ENCODE peak calls at places on chromosomes 16 and 17, in six cellular contexts. S is K562, R is A549, Y is endothelial cell of umbilical vein, U is GM12878, J is HepG2. C is an unnamed sample.

GRCh38 chr17:48719642-48720262 is 2.6 kb downstream of the PRAC1 start:
- DNase-seq in S (no peak), R (no peak), Y (no peak), U (no peak), J (no peak), C (no peak)

GRCh38 chr17:78132086-78132676 is 1.6 kb downstream of the TMC8 start:
- DNase-seq in S (peak; percentile 29), R (no peak), Y (no peak), U (no peak), J (no peak), C (no peak)

GRCh38 chr17:79862771-79863440 is 23.7 kb upstream of the CBX4 start:
- DNase-seq in S (no peak), R (no peak), Y (no peak), U (no peak), J (no peak), C (no peak)

GRCh38 chr16:57191056-57191536 is 5.0 kb downstream of the RSPRY1 start:
- DNase-seq in S (no peak), R (peak; percentile 10), Y (peak; percentile 30), U (no peak), J (no peak), C (no peak)

GRCh38 chr17:36939059-36939943 is 2.0 kb downstream of the LHX1 start:
- DNase-seq in S (no peak), R (no peak), Y (no peak), U (no peak), J (no peak), C (peak; percentile 25)

GRCh38 chr17:30970757-30971567 is at the start of gene RNF135:
- DNase-seq in S (no peak), R (peak; percentile 95), Y (peak; percentile 84), U (no peak), J (no peak), C (peak; percentile 90)

GRCh38 chr16:29126057-29126494 is 141.2 kb downstream of the LAT start:
- DNase-seq in S (no peak), R (no peak), Y (no peak), U (no peak), J (no peak), C (peak; percentile 9)

GRCh38 chr16:63776034-63776433 is 1345.8 kb downstream of the CDH11 start:
- DNase-seq in S (no peak), R (no peak), Y (no peak), U (no peak), J (no peak), C (no peak)

GRCh38 chr17:76558210-76559095 is 18.6 kb downstream of the PRCD start:
- DNase-seq in S (no peak), R (no peak), Y (peak; percentile 48), U (no peak), J (no peak), C (peak; percentile 56)

GRCh38 chr17:50063516-50064252 is 7.8 kb downstream of the ITGA3 start:
- DNase-seq in S (no peak), R (no peak), Y (no peak), U (no peak), J (no peak), C (no peak)

GRCh38 chr17:49020609-49021008 is 23.4 kb downstream of the IGF2BP1 start:
- DNase-seq in S (no peak), R (no peak), Y (no peak), U (no peak), J (no peak), C (no peak)

GRCh38 chr16:62135903-62136302 is 99.7 kb upstream of the CDH8 start:
- DNase-seq in S (no peak), R (no peak), Y (no peak), U (no peak), J (no peak), C (no peak)

GRCh38 chr16:16041196-16041892 is 91.9 kb downstream of the ABCC1 start:
- DNase-seq in S (no peak), R (no peak), Y (peak; percentile 14), U (no peak), J (no peak), C (no peak)

GRCh38 chr16:77408607-77409006 is 26.2 kb downstream of the ADAMTS18 start:
- DNase-seq in S (no peak), R (no peak), Y (no peak), U (peak; percentile 8), J (no peak), C (peak; percentile 84)

GRCh38 chr17:33112763-33113162 is 121.1 kb downstream of the SPACA3 start:
- DNase-seq in S (no peak), R (peak; percentile 87), Y (no peak), U (no peak), J (no peak), C (no peak)

GRCh38 chr17:40346061-40346767 is 18.3 kb downstream of the GJD3 start:
- DNase-seq in S (no peak), R (no peak), Y (peak; percentile 56), U (no peak), J (no peak), C (no peak)

GRCh38 chr17:60328679-60329078 is 63.3 kb downstream of the USP32 start:
- DNase-seq in S (no peak), R (no peak), Y (no peak), U (no peak), J (no peak), C (no peak)

GRCh38 chr16:2019919-2020831 is 590 bp downstream of the NPW start:
- DNase-seq in S (peak; percentile 54), R (no peak), Y (no peak), U (no peak), J (no peak), C (no peak)

GRCh38 chr17:61464121-61464905 is 12.1 kb downstream of the TBX4 start:
- DNase-seq in S (no peak), R (no peak), Y (no peak), U (no peak), J (no peak), C (no peak)

GRCh38 chr16:73126453-73126853 is 78.5 kb upstream of the ZFHX3 start:
- DNase-seq in S (no peak), R (no peak), Y (no peak), U (no peak), J (peak; percentile 45), C (peak; percentile 78)
- TF ChIP-seq MAX in S (no peak), R (no peak), Y (no peak), U (no peak), J (no peak), C (peak; percentile 30)

GRCh38 chr17:16504974-16505373 is 13.0 kb upstream of the LRRC75A start:
- DNase-seq in S (no peak), R (no peak), Y (no peak), U (no peak), J (no peak), C (no peak)

GRCh38 chr17:16511515-16511914 is 19.5 kb upstream of the LRRC75A start:
- DNase-seq in S (no peak), R (no peak), Y (no peak), U (no peak), J (no peak), C (no peak)

GRCh38 chr17:16507918-16508533 is 16.0 kb upstream of the LRRC75A start:
- DNase-seq in S (no peak), R (no peak), Y (no peak), U (no peak), J (no peak), C (no peak)

GRCh38 chr17:16512011-16512410 is 20.0 kb upstream of the LRRC75A start:
- DNase-seq in S (no peak), R (no peak), Y (no peak), U (no peak), J (no peak), C (peak; percentile 65)

DNA sequence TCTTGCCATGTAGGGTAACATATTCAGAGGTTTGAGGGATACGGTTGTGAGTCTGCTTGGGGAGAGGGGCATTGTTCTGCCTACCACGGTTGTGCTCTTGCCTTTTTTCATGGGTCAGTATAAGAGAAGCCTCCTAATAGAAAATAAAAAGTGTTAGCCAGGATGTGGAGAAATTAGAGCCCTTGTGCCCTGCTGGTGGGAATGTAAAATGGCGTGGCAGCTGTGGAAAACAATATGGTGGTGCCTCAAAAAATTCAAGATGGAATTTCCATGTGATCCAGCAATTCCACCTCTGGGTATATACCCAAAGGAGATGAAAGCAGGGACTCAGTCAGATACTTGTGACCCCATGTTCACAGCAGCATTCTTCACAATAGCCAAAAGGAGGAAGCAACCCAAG is 14.2 kb upstream of the LRRC75A start:
- DNase-seq in S (no peak), R (no peak), Y (no peak), U (no peak), J (no peak), C (no peak)
- TF ChIP-seq CTCF in S (no peak), R (no peak), Y (no peak), U (no peak), J (no peak), C (no peak)

DNA sequence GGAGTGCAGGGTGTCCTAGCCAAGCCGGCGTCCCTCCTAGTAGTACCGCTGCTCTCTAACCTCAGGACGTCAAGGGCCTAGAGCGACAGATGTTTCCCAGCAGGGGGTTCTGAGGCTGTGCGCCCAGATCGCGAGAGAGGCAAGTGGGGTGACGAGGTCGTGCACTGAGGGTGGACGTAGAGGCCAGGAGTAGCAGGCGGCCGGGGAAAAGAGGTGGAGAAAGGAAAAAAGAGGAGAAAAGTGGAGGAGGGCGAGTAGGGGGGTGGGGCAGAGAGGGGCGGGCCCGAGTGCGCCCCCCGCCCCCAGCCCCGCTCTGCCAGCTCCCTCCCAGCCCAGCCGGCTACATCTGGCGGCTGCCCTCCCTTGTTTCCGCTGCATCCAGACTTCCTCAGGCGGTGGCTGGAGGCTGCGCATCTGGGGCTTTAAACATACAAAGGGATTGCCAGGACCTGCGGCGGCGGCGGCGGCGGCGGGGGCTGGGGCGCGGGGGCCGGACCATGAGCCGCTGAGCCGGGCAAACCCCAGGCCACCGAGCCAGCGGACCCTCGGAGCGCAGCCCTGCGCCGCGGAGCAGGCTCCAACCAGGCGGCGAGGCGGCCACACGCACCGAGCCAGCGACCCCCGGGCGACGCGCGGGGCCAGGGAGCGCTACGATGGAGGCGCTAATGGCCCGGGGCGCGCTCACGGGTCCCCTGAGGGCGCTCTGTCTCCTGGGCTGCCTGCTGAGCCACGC is at the start of gene MMP2:
- DNase-seq in S (no peak), R (no peak), Y (peak; percentile 67), U (no peak), J (no peak), C (peak; percentile 82)
- TF ChIP-seq MYC in S (no peak), R (no peak), Y (no peak), U (no peak), J (no peak), C (no peak)

GRCh38 chr17:16467886-16468285 is 24.1 kb downstream of the LRRC75A start:
- DNase-seq in S (no peak), R (no peak), Y (no peak), U (no peak), J (no peak), C (no peak)

GRCh38 chr17:16466407-16466806 is 25.6 kb downstream of the LRRC75A start:
- DNase-seq in S (no peak), R (no peak), Y (no peak), U (no peak), J (no peak), C (no peak)

GRCh38 chr17:16468428-16468992 is 23.5 kb downstream of the LRRC75A start:
- DNase-seq in S (no peak), R (no peak), Y (no peak), U (no peak), J (peak; percentile 53), C (no peak)

GRCh38 chr17:16465861-16466338 is 26.1 kb downstream of the LRRC75A start:
- DNase-seq in S (no peak), R (no peak), Y (no peak), U (no peak), J (no peak), C (no peak)

DNA sequence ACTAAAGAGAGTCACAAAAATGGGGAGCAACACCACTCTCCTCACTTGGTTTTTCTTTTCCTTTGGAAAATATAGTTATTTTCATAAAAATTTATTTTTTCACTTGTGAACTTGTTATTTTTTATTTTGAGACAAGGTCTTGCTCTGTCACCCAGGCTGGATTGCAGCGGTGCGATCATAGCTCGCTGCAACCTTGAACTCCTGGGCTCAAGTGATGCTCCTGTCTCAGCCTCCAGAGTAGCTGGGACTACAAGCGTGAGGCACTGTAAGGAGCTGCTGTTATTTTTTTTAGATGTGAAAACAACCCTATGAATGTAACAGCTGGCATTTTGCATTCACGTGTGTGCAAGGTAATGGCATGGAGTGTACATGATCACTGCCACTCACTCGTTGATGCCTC is 24.9 kb downstream of the LRRC75A start:
- DNase-seq in S (no peak), R (no peak), Y (no peak), U (no peak), J (no peak), C (no peak)
- TF ChIP-seq MAX in S (no peak), R (no peak), Y (no peak), U (no peak), J (no peak), C (no peak)